ENCODE peak calls at places on chromosomes 3 and 15, in eight cellular contexts. Q, G, X, N, D, B, S and C are unnamed samples.

GRCh38 chr3:60303160-60303559 is 948.1 kb downstream of the FHIT start:
- DNase-seq in S (no peak), D (no peak), B (peak; percentile 57), Q (no peak), G (peak; percentile 60), N (no peak), X (peak; percentile 73), C (peak; percentile 55)

GRCh38 chr15:43423793-43424192 is 52.9 kb downstream of the TUBGCP4 start:
- DNase-seq in Q (no peak), X (no peak), B (no peak), G (peak; percentile 18), S (no peak), D (no peak), N (no peak), C (no peak)

GRCh38 chr15:81375461-81375860 is 1.4 kb upstream of the TMC3 start:
- DNase-seq in S (no peak), G (no peak), X (no peak), N (no peak), Q (no peak), D (no peak), B (no peak), C (no peak)

GRCh38 chr3:99943931-99944761 is 126.5 kb downstream of the CMSS1 start:
- DNase-seq in G (peak; percentile 47), D (peak; percentile 51), N (peak; percentile 58), Q (no peak), B (no peak), S (no peak), X (no peak), C (peak; percentile 38)

GRCh38 chr3:109268181-109268580 is 48.1 kb downstream of the DPPA2 start:
- DNase-seq in B (peak; percentile 3), X (peak; percentile 11), S (peak; percentile 3), Q (no peak), N (peak; percentile 1), G (no peak), D (no peak), C (peak; percentile 5)

GRCh38 chr3:189038773-189039720 is 132.7 kb upstream of the TPRG1 start:
- DNase-seq in N (no peak), Q (no peak), D (no peak), G (no peak), X (no peak), B (no peak), S (no peak), C (no peak)

GRCh38 chr15:57503051-57503702 is 88.5 kb upstream of the MYZAP start:
- DNase-seq in Q (no peak), G (no peak), D (no peak), N (no peak), B (peak; percentile 66), S (peak; percentile 71), X (no peak), C (no peak)

GRCh38 chr3:67489816-67490215 is 164.6 kb downstream of the SUCLG2 start:
- DNase-seq in D (no peak), X (peak; percentile 7), S (no peak), G (peak; percentile 48), Q (no peak), B (peak; percentile 18), N (no peak), C (peak; percentile 42)

GRCh38 chr3:89955141-89955540 is 847.7 kb downstream of the EPHA3 start:
- DNase-seq in D (no peak), N (no peak), G (no peak), X (no peak), B (no peak), S (no peak), Q (no peak), C (no peak)

GRCh38 chr15:80776420-80777045 is 2.6 kb upstream of the CEMIP start:
- DNase-seq in B (peak; percentile 81), D (no peak), Q (peak; percentile 83), G (peak; percentile 87), N (peak; percentile 74), X (peak; percentile 90), S (peak; percentile 88), C (peak; percentile 94)

GRCh38 chr3:2826036-2826435 is 284.1 kb downstream of the IL5RA start:
- DNase-seq in X (no peak), S (no peak), Q (no peak), D (no peak), G (no peak), N (no peak), B (no peak), C (no peak)

GRCh38 chr3:40504636-40505430 is 1.0 kb upstream of the ZNF620 start:
- DNase-seq in Q (no peak), S (no peak), D (no peak), X (peak; percentile 98), G (peak; percentile 99), B (peak; percentile 98), N (peak; percentile 97), C (peak; percentile 97)

GRCh38 chr3:53274938-53275666 is 19.3 kb upstream of the TKT start:
- DNase-seq in Q (no peak), D (no peak), X (no peak), S (no peak), G (no peak), B (no peak), N (no peak), C (no peak)

GRCh38 chr3:64072111-64072510 is 48.8 kb upstream of the PSMD6 start:
- DNase-seq in N (no peak), S (no peak), D (no peak), X (no peak), Q (no peak), G (no peak), B (no peak), C (no peak)

GRCh38 chr3:131125684-131126083 is 99.0 kb downstream of the NEK11 start:
- DNase-seq in Q (no peak), G (no peak), X (no peak), N (no peak), S (no peak), B (no peak), D (no peak), C (no peak)

GRCh38 chr15:82677720-82678323 is 30.7 kb upstream of the CPEB1 start:
- DNase-seq in D (no peak), S (no peak), N (no peak), X (no peak), Q (no peak), B (no peak), G (no peak), C (no peak)

GRCh38 chr3:196867507-196868296 is at the start of gene SENP5:
- DNase-seq in Q (peak; percentile 48), X (peak; percentile 90), N (peak; percentile 91), D (peak; percentile 50), S (peak; percentile 94), G (peak; percentile 86), B (peak; percentile 97), C (peak; percentile 90)

GRCh38 chr3:196872316-196872715 is 4.6 kb downstream of the SENP5 start:
- DNase-seq in B (no peak), S (no peak), G (peak; percentile 72), D (no peak), N (no peak), X (no peak), Q (no peak), C (peak; percentile 30)

GRCh38 chr3:196867155-196867506 is 589 bp upstream of the SENP5 start:
- DNase-seq in S (no peak), D (no peak), N (no peak), Q (no peak), G (no peak), B (no peak), X (no peak), C (no peak)

GRCh38 chr3:196868297-196868661 is 559 bp downstream of the SENP5 start:
- DNase-seq in X (peak; percentile 34), G (peak; percentile 9), Q (peak; percentile 15), N (peak; percentile 10), D (no peak), B (peak; percentile 71), S (peak; percentile 56), C (peak; percentile 30)
- H3K4me3 ChIP-seq in X (peak overlapping the region; percentile 90), G (peak overlapping the region; percentile 92), Q (peak overlapping the region; percentile 79), N (peak overlapping the region; percentile 97), D (peak overlapping the region; percentile 95), B (peak overlapping the region; percentile 85), S (peak overlapping the region; percentile 93), C (peak overlapping the region; percentile 93)

GRCh38 chr3:15796331-15796730 is 1.4 kb downstream of the ANKRD28 start:
- DNase-seq in D (no peak), N (no peak), S (no peak), Q (no peak), X (peak; percentile 32), G (no peak), B (no peak), C (no peak)

GRCh38 chr3:15795563-15796308 is 2.0 kb downstream of the ANKRD28 start:
- DNase-seq in N (peak; percentile 53), G (peak; percentile 68), D (no peak), S (no peak), Q (no peak), X (peak; percentile 79), B (peak; percentile 86), C (peak; percentile 89)

GRCh38 chr3:15794303-15794771 is 3.4 kb downstream of the ANKRD28 start:
- DNase-seq in X (peak; percentile 77), Q (no peak), G (peak; percentile 87), S (no peak), B (peak; percentile 84), D (no peak), N (peak; percentile 47), C (peak; percentile 89)

GRCh38 chr3:15796771-15797599 is 794 bp downstream of the ANKRD28 start:
- DNase-seq in B (peak; percentile 89), N (peak; percentile 71), D (no peak), S (peak; percentile 57), G (peak; percentile 77), Q (peak; percentile 25), X (peak; percentile 80), C (peak; percentile 78)

DNA sequence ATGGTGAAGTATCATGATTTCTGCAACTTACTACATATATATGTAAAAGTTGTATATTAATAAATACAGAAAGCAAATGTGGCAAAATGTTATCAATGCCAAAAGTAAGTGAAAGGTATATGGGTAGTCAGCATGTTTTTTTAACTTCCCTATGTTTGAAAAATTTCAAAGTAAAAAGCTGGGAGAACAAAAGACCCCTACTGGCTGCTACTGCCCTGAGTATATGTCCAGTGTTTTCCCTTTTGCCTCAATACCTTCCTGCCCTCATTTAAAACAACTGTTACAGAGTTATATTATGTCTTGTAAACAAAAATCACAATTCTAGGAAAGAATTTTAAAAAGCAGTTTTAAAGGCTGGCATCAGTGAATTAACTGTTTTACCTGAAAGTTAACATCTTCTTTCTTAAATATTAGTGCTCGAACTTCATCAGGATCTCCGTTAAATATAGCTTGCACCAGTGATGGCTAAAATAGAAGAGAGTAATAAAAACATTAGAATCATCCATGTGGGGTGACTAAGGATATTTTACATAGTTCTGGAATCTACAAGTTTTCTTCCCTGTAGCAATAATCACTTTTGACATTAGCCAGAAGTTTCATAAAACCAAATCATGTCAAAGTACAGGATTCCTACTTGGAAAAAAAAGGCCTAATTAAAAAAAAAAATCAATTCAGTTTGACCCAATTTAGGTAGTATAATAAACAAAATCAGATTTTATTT is 2.8 kb downstream of the ANKRD28 start:
- DNase-seq in D (no peak), S (no peak), G (no peak), X (peak; percentile 53), Q (no peak), N (no peak), B (peak; percentile 64), C (peak; percentile 60)
- H3K4me3 ChIP-seq in D (peak overlapping the region; percentile 64), S (no peak overlapping the region), G (peak overlapping the region; percentile 80), X (peak overlapping the region; percentile 76), Q (peak overlapping the region; percentile 45), N (peak overlapping the region; percentile 68), B (peak overlapping the region; percentile 95), C (peak overlapping the region; percentile 61)

GRCh38 chr15:46751303-46751702 is 966.0 kb upstream of the SEMA6D start:
- DNase-seq in B (no peak), X (no peak), N (no peak), Q (no peak), S (no peak), D (no peak), G (no peak), C (no peak)
- H3K4me3 ChIP-seq in B (no peak overlapping the region), X (no peak overlapping the region), N (no peak overlapping the region), Q (no peak overlapping the region), S (no peak overlapping the region), D (no peak overlapping the region), G (no peak overlapping the region), C (no peak overlapping the region)

GRCh38 chr15:60128710-60129109 is 124.6 kb downstream of the FOXB1 start:
- DNase-seq in G (no peak), N (no peak), X (no peak), D (no peak), S (peak; percentile 59), B (no peak), Q (no peak), C (no peak)
- H3K4me3 ChIP-seq in G (no peak overlapping the region), N (no peak overlapping the region), X (no peak overlapping the region), D (no peak overlapping the region), S (peak overlapping the region; percentile 5), B (no peak overlapping the region), Q (no peak overlapping the region), C (no peak overlapping the region)